ENCODE peak calls at places on chromosomes 6 and 20, in five cellular contexts. M is H9, Q is NCI-H748 treated with DMSO at 0.1 percent for 48 hours, B is fibroblast of lung, G is GM23248. H is an unnamed sample.

GRCh38 chr20:50189681-50190250 is 864 bp upstream of the CEBPB start:
- DNase-seq in M (peak), Q (no peak), B (no peak), G (peak), H (no peak)

GRCh38 chr20:10654630-10655029 is 19.2 kb downstream of the JAG1 start:
- DNase-seq in M (peak), Q (peak), B (no peak), G (no peak), H (no peak)

GRCh38 chr20:45972500-45973183 is 639 bp upstream of the ZNF335 start:
- DNase-seq in M (no peak), Q (peak), B (no peak), G (peak), H (no peak)

GRCh38 chr20:25296094-25297093 is 48.5 kb downstream of the PYGB start:
- DNase-seq in M (no peak), Q (no peak), B (no peak), G (peak), H (peak)

GRCh38 chr20:38223743-38224100 is 36.8 kb downstream of the KIAA1755 start:
- DNase-seq in M (no peak), Q (no peak), B (no peak), G (no peak), H (no peak)

GRCh38 chr6:111605100-111605748 is 454 bp downstream of the TRAF3IP2 start:
- DNase-seq in M (peak), Q (no peak), B (peak), G (peak), H (peak)

GRCh38 chr20:5608104-5608447 is 142.1 kb upstream of the SHLD1 start:
- DNase-seq in M (no peak), Q (peak), B (no peak), G (no peak), H (no peak)

GRCh38 chr6:121858976-121859375 is 423.5 kb downstream of the GJA1 start:
- DNase-seq in M (no peak), Q (no peak), B (no peak), G (no peak), H (peak)

H was measured in fibroblast of the aortic adventitia.